ENCODE peak calls at places on chromosomes 16 and 17, in five cellular contexts. Z, N, Q, H and T are unnamed samples.

GRCh38 chr16:67241008-67241900 is 6.0 kb downstream of the FHOD1 start:
- DNase-seq in Z (no peak), N (peak), Q (peak), H (no peak), T (peak)

GRCh38 chr16:24257965-24258364 is 1.8 kb downstream of the CACNG3 start:
- DNase-seq in N (no peak), Q (no peak), H (peak), Z (no peak), T (no peak)

GRCh38 chr16:21166561-21166961 is 8.1 kb downstream of the LDAF1 start:
- DNase-seq in Z (no peak), N (no peak), H (no peak), Q (no peak), T (no peak)

GRCh38 chr16:79114759-79115158 is 485.8 kb downstream of the MAF start:
- DNase-seq in Q (no peak), H (no peak), Z (no peak), N (no peak), T (no peak)

GRCh38 chr16:4288148-4288921 is 15.5 kb upstream of the TFAP4 start:
- DNase-seq in H (peak), Q (peak), Z (peak), N (no peak), T (no peak)

GRCh38 chr16:24936151-24936550 is 79.0 kb downstream of the ARHGAP17 start:
- DNase-seq in Z (no peak), H (no peak), N (no peak), Q (no peak), T (peak)

GRCh38 chr16:29312835-29313558 is 93.5 kb downstream of the NPIPB11 start:
- DNase-seq in H (peak), Q (no peak), Z (no peak), N (no peak), T (no peak)

GRCh38 chr17:1055231-1055630 is 58.3 kb downstream of the TIMM22 start:
- DNase-seq in Z (no peak), Q (no peak), H (no peak), N (no peak), T (no peak)

GRCh38 chr17:3678095-3678820 is 9.6 kb downstream of the EMC6 start:
- DNase-seq in Z (no peak), Q (no peak), N (no peak), H (peak), T (no peak)

GRCh38 chr17:45368661-45369060 is 51.8 kb upstream of the MAP3K14 start:
- DNase-seq in N (peak), H (no peak), Q (peak), Z (no peak), T (peak)

GRCh38 chr16:54286067-54286329 is 589 bp downstream of the IRX3 start:
- DNase-seq in Q (no peak), N (no peak), Z (no peak), H (no peak), T (no peak)

GRCh38 chr17:42586514-42587230 is 9.1 kb upstream of the PSMC3IP start:
- DNase-seq in Z (no peak), Q (no peak), N (no peak), H (no peak), T (no peak)

GRCh38 chr17:50899005-50899460 is 32.9 kb upstream of the TOB1 start:
- DNase-seq in N (no peak), Z (no peak), Q (no peak), H (no peak), T (no peak)

GRCh38 chr16:18789850-18790706 is at the start of gene RPS15A:
- DNase-seq in N (peak), Z (peak), Q (peak), H (peak), T (peak)

GRCh38 chr16:35131429-35131828 is 1672.0 kb downstream of the TP53TG3F start:
- DNase-seq in Q (no peak), N (no peak), Z (no peak), H (no peak), T (no peak)

GRCh38 chr17:8904686-8905085 is 37.2 kb upstream of the PIK3R6 start:
- DNase-seq in N (no peak), H (no peak), Q (no peak), Z (peak), T (no peak)

GRCh38 chr17:50589112-50589712 is 28.7 kb downstream of the CACNA1G start:
- DNase-seq in N (no peak), Q (peak), H (no peak), Z (no peak), T (no peak)

GRCh38 chr17:21278304-21279197 is 6.0 kb upstream of the MAP2K3 start:
- DNase-seq in Q (peak), H (no peak), Z (peak), N (no peak), T (no peak)

GRCh38 chr16:81633680-81634379 is 145.3 kb upstream of the PLCG2 start:
- DNase-seq in Z (no peak), H (no peak), Q (no peak), N (no peak), T (no peak)

GRCh38 chr16:80733366-80733901 is 71.0 kb downstream of the CDYL2 start:
- DNase-seq in N (no peak), H (no peak), Q (peak), Z (no peak), T (no peak)

GRCh38 chr16:58506241-58507194 is 6.6 kb downstream of the NDRG4 start:
- DNase-seq in N (no peak), Z (peak), H (no peak), Q (no peak), T (no peak)

GRCh38 chr17:77496401-77496801 is 355.6 kb downstream of the SEC14L1 start:
- DNase-seq in Q (no peak), N (no peak), H (no peak), Z (no peak), T (no peak)

GRCh38 chr17:71883845-71884244 is 237.0 kb upstream of the SOX9 start:
- DNase-seq in Q (no peak), Z (no peak), H (no peak), N (no peak), T (no peak)

GRCh38 chr17:28811594-28812135 is 30.9 kb downstream of the FAM222B start:
- DNase-seq in Q (peak), Z (no peak), H (no peak), N (no peak), T (peak)

GRCh38 chr16:52729731-52730130 is 182.8 kb upstream of the TOX3 start:
- DNase-seq in N (no peak), Q (no peak), H (no peak), Z (no peak), T (no peak)

GRCh38 chr16:66457888-66458287 is 30.8 kb downstream of the BEAN1 start:
- DNase-seq in N (no peak), Q (peak), Z (no peak), H (no peak), T (no peak)

GRCh38 chr17:55273579-55274370 is 9.0 kb downstream of the HLF start:
- DNase-seq in H (peak), Q (peak), N (no peak), Z (no peak), T (no peak)

GRCh38 chr17:38584350-38584925 is 21.3 kb downstream of the SRCIN1 start:
- DNase-seq in H (no peak), N (no peak), Q (peak), Z (peak), T (peak)

GRCh38 chr16:11973065-11973464 is 3.5 kb upstream of the SNX29 start:
- DNase-seq in N (no peak), H (no peak), Q (no peak), Z (no peak), T (no peak)

GRCh38 chr16:54324716-54325115 is 38.1 kb upstream of the IRX3 start:
- DNase-seq in Z (no peak), N (no peak), Q (no peak), H (no peak), T (no peak)

GRCh38 chr17:29196784-29197515 is 16.8 kb upstream of the MYO18A start:
- DNase-seq in Z (no peak), H (no peak), N (no peak), Q (no peak), T (no peak)

GRCh38 chr16:30521873-30522641 is 4.3 kb downstream of the ZNF768 start:
- DNase-seq in Q (no peak), N (no peak), H (no peak), Z (no peak), T (no peak)

GRCh38 chr17:49210158-49211029 is at the start of the genes ABI3 and GNGT2:
- DNase-seq in H (peak), Z (peak), Q (no peak), N (no peak), T (peak)

GRCh38 chr16:11248133-11248532 is 7.9 kb downstream of the SOCS1 start:
- DNase-seq in Z (no peak), Q (no peak), H (no peak), N (no peak), T (no peak)

GRCh38 chr17:81510798-81511549 is 1.6 kb downstream of the ACTG1 start:
- DNase-seq in Q (no peak), H (no peak), N (no peak), Z (peak), T (no peak)

GRCh38 chr17:81510524-81510797 is 2.1 kb downstream of the ACTG1 start:
- DNase-seq in N (no peak), Q (no peak), Z (no peak), H (no peak), T (no peak)

GRCh38 chr17:81509048-81509686 is 3.4 kb downstream of the ACTG1 start:
- DNase-seq in N (no peak), Q (no peak), H (no peak), Z (no peak), T (no peak)

GRCh38 chr17:81509687-81510523 is 2.7 kb downstream of the ACTG1 start:
- DNase-seq in Z (no peak), H (no peak), N (no peak), Q (no peak), T (no peak)

GRCh38 chr17:81508639-81509047 is 4.0 kb downstream of the ACTG1 start:
- DNase-seq in Z (no peak), Q (peak), H (no peak), N (no peak), T (no peak)
- H3K4me3 ChIP-seq in Z (peak), Q (peak), H (peak), N (peak), T (peak)

DNA sequence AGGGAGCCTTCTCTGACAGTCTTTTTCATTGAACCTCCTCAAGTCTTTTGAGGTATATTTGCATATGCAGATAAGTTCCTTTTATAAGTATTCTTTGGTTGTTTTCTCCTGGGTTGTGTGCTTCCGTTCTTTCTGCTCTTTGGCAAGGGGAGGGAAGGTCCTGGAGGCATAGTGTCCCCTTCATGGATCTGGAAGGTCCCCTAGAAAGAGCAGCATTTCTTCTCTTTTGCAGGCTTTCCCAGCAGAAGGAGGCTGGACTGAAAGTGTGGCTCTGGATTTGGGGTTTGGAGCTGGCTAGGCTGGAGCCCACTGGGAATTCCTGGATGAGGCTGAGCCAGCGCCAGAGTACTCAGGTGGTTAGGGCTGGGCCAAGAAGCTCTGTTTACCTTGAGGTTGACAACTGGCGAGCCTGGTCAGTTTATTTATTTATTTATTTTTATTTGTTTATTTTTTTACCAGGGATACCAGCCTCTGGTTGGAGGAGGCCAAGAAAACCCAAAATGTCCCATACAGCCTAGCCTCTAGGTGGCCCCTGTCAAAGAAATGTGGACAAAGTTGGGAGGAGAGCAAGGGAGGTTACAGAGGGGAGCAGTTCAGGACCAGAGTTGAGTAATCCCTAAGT is 5.4 kb upstream of the TOP2A start:
- DNase-seq in Z (peak), N (no peak), Q (no peak), H (no peak), T (no peak)
- H3K4me3 ChIP-seq in Z (no peak), N (no peak), Q (no peak), H (no peak), T (no peak)

GRCh38 chr16:72959301-72959996 is 88.5 kb downstream of the ZFHX3 start:
- DNase-seq in Q (no peak), N (no peak), Z (no peak), H (no peak), T (no peak)

GRCh38 chr16:72961863-72962262 is 86.1 kb downstream of the ZFHX3 start:
- DNase-seq in H (no peak), Z (no peak), Q (no peak), N (no peak), T (no peak)

GRCh38 chr16:72960101-72960500 is 87.8 kb downstream of the ZFHX3 start:
- DNase-seq in H (no peak), Z (no peak), Q (no peak), N (no peak), T (no peak)

GRCh38 chr16:72962347-72962746 is 85.6 kb downstream of the ZFHX3 start:
- DNase-seq in N (no peak), Z (no peak), H (no peak), Q (no peak), T (no peak)

DNA sequence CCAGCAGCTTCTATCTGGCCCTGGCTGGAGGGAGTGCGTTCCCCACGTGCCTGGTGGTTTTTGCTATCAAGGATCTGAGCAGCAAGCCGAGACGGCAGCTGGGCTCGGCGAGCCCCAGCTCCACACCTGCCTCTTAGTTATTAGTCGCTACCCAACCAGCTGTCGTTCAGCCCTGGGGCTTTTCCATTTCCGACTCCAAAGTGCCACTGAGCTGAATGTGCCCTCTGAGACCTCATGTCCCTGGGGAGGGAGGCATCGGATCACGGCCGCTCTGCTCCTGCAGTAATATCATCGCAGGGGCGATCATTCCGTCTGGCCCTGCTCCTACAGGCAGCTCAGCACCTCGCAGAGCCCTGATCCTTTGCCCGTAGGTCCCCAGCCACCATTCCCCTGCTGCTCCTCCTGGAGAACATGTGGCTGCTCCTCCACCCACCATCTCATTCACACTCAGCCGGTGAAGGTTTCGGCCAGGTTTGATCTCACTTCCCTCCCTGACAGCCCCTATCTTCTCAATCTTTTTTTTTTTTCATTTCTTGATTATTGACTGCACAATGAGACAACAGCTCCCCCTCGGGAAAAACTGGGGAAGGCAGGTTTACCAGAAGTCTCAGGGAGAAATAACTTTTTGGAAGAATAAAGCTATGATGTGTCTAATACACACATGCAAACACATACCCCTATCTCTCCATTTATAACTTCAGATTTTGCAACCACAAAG is 86.7 kb downstream of the ZFHX3 start:
- DNase-seq in Z (no peak), H (no peak), Q (no peak), N (no peak), T (peak)
- H3K4me3 ChIP-seq in Z (no peak), H (no peak), Q (no peak), N (no peak), T (no peak)

GRCh38 chr16:88636488-88637265 is 1.7 kb upstream of the IL17C start:
- DNase-seq in Z (no peak), H (no peak), Q (no peak), N (no peak), T (no peak)

GRCh38 chr16:88634141-88634993 is 4.0 kb upstream of the IL17C start:
- DNase-seq in N (no peak), H (no peak), Z (peak), Q (peak), T (peak)

GRCh38 chr16:88635671-88636070 is 2.7 kb upstream of the IL17C start:
- DNase-seq in Z (no peak), N (no peak), Q (no peak), H (no peak), T (no peak)

GRCh38 chr16:88633684-88634140 is 4.7 kb upstream of the IL17C start:
- DNase-seq in H (peak), Q (no peak), N (no peak), Z (peak), T (peak)

DNA sequence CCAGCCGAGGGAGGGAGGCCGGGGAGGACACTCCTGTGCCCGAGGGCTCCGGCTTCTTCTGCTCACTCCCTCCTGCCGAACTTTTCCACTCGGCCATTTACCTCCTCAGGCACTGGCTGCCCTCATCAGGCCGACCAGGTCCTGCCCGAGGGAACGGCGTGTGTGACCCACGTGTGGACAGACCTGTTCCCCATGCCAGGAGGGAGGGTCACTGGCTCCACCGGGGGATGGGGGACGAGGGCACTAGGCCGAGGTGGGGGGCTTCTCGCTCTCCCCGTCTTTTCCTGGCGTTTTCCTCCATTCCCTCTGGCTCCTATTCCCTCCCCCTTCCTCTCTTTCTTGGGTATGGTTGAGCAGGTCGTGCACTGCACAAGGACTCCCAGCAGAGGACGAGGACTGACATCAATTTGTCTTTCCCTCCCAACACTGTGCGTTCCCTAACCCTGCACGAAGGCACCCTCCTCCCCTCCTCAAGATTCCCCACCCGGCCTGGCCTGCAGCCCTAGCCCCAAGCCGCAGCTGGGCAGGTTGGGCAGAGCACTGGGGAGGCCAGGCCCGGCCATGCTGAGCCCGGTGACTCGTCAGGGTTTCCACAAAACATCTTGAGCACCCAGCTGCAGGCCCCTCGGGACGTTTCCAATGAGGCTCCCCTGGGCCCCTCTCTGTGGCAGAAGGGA is 3.2 kb upstream of the IL17C start:
- DNase-seq in N (no peak), Q (no peak), H (no peak), Z (no peak), T (no peak)
- H3K4me3 ChIP-seq in N (peak), Q (peak), H (peak), Z (peak), T (peak)

DNA sequence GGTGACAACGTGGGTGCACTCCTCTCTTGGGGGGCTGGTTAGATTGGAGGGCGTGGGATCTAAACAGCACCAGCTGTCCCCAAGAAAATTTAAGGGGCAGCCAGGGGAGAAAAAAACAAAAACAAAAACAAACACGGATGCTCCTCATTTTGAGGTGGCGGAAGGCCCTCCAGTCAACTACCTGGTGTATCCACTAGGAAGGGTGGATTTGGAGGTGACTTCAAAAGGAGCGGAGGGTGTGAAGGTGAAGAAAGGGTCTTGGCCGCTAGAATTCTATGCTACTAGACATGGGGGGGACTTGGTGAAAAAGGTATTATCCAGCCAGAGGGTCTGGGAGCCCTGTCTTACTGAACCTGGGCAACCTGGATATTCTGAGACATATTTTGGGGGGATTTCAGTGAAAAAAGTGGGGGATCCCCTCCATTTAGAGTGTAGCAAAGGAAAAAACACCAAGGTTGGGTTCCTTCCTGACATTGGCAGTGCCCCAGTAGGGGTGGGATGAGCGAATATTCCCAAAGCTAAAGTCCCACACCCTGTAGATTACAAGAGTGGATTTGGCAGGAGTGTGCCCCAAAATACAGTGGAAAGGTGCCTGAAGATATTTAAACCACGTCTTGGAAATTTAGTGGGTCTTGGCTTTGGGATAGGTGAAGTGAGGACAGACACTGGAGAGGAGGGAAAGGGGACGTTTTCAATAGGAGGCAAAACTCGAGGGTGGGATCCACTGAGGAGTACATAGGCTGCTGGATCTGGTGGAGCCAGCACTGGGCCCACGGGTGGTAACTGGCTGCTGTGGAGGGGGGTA is 454 bp upstream of the FGF11 start:
- DNase-seq in Z (no peak), N (no peak), Q (no peak), H (no peak), T (no peak)
- H3K4me3 ChIP-seq in Z (no peak), N (no peak), Q (no peak), H (peak), T (no peak)